ENCODE peak calls at places on chromosomes 11 and 22, in nine cellular contexts. One of them, this sample, is unnamed.

GRCh38 chr11:126817096-126817495 is 183.5 kb downstream of the KIRREL3 start:
- DNase-seq in activated CD4-positive, alpha-beta T cell treated with anti-CD3 and anti-CD28 coated beads, Interleukin-2, amount 50 U/mL, for 1 hour: no peak
- DNase-seq in cardiac muscle cell: no peak
- DNase-seq in BE2C: no peak
- DNase-seq in HEK293T: no peak
- DNase-seq in kidney tubule cell: peak
- DNase-seq in stimulated activated CD8-positive, alpha-beta memory T cell treated with anti-CD3 and anti-CD28 coated beads, Interleukin-2, amount 100 ng/mL, for 1 hour: no peak
- DNase-seq in body of pancreas: no peak
- DNase-seq in germinal center: no peak
- DNase-seq in this sample: no peak

GRCh38 chr11:108340958-108341357 is 118.1 kb downstream of the ATM start:
- DNase-seq in activated CD4-positive, alpha-beta T cell treated with anti-CD3 and anti-CD28 coated beads, Interleukin-2, amount 50 U/mL, for 1 hour: no peak
- DNase-seq in cardiac muscle cell: no peak
- DNase-seq in BE2C: no peak
- DNase-seq in HEK293T: no peak
- DNase-seq in kidney tubule cell: peak
- DNase-seq in stimulated activated CD8-positive, alpha-beta memory T cell treated with anti-CD3 and anti-CD28 coated beads, Interleukin-2, amount 100 ng/mL, for 1 hour: no peak
- DNase-seq in body of pancreas: no peak
- DNase-seq in germinal center: no peak
- DNase-seq in this sample: no peak

GRCh38 chr11:61688368-61689163 is 8.4 kb downstream of the DAGLA start:
- DNase-seq in activated CD4-positive, alpha-beta T cell treated with anti-CD3 and anti-CD28 coated beads, Interleukin-2, amount 50 U/mL, for 1 hour: no peak
- DNase-seq in cardiac muscle cell: peak
- DNase-seq in BE2C: no peak
- DNase-seq in HEK293T: no peak
- DNase-seq in kidney tubule cell: no peak
- DNase-seq in stimulated activated CD8-positive, alpha-beta memory T cell treated with anti-CD3 and anti-CD28 coated beads, Interleukin-2, amount 100 ng/mL, for 1 hour: no peak
- DNase-seq in body of pancreas: peak
- DNase-seq in germinal center: no peak
- DNase-seq in this sample: no peak

GRCh38 chr11:78371221-78371899 is 46.3 kb downstream of the GAB2 start:
- DNase-seq in activated CD4-positive, alpha-beta T cell treated with anti-CD3 and anti-CD28 coated beads, Interleukin-2, amount 50 U/mL, for 1 hour: no peak
- DNase-seq in cardiac muscle cell: no peak
- DNase-seq in BE2C: no peak
- DNase-seq in HEK293T: no peak
- DNase-seq in kidney tubule cell: no peak
- DNase-seq in stimulated activated CD8-positive, alpha-beta memory T cell treated with anti-CD3 and anti-CD28 coated beads, Interleukin-2, amount 100 ng/mL, for 1 hour: no peak
- DNase-seq in body of pancreas: no peak
- DNase-seq in germinal center: peak
- DNase-seq in this sample: no peak

GRCh38 chr11:61890536-61891330 is 612 bp downstream of the FADS3 start:
- DNase-seq in activated CD4-positive, alpha-beta T cell treated with anti-CD3 and anti-CD28 coated beads, Interleukin-2, amount 50 U/mL, for 1 hour: peak
- DNase-seq in cardiac muscle cell: peak
- DNase-seq in BE2C: peak
- DNase-seq in HEK293T: no peak
- DNase-seq in kidney tubule cell: peak
- DNase-seq in stimulated activated CD8-positive, alpha-beta memory T cell treated with anti-CD3 and anti-CD28 coated beads, Interleukin-2, amount 100 ng/mL, for 1 hour: no peak
- DNase-seq in body of pancreas: peak
- DNase-seq in germinal center: peak
- DNase-seq in this sample: peak

GRCh38 chr11:34002420-34002819 is 49.1 kb upstream of the CAPRIN1 start:
- DNase-seq in activated CD4-positive, alpha-beta T cell treated with anti-CD3 and anti-CD28 coated beads, Interleukin-2, amount 50 U/mL, for 1 hour: no peak
- DNase-seq in cardiac muscle cell: no peak
- DNase-seq in BE2C: no peak
- DNase-seq in HEK293T: no peak
- DNase-seq in kidney tubule cell: no peak
- DNase-seq in stimulated activated CD8-positive, alpha-beta memory T cell treated with anti-CD3 and anti-CD28 coated beads, Interleukin-2, amount 100 ng/mL, for 1 hour: no peak
- DNase-seq in body of pancreas: peak
- DNase-seq in germinal center: no peak
- DNase-seq in this sample: no peak

GRCh38 chr11:12840871-12841516 is 166.8 kb downstream of the TEAD1 start:
- DNase-seq in activated CD4-positive, alpha-beta T cell treated with anti-CD3 and anti-CD28 coated beads, Interleukin-2, amount 50 U/mL, for 1 hour: no peak
- DNase-seq in cardiac muscle cell: no peak
- DNase-seq in BE2C: no peak
- DNase-seq in HEK293T: no peak
- DNase-seq in kidney tubule cell: no peak
- DNase-seq in stimulated activated CD8-positive, alpha-beta memory T cell treated with anti-CD3 and anti-CD28 coated beads, Interleukin-2, amount 100 ng/mL, for 1 hour: no peak
- DNase-seq in body of pancreas: no peak
- DNase-seq in germinal center: no peak
- DNase-seq in this sample: no peak

GRCh38 chr11:118117790-118118601 is 31.2 kb upstream of the SMIM35 start:
- DNase-seq in activated CD4-positive, alpha-beta T cell treated with anti-CD3 and anti-CD28 coated beads, Interleukin-2, amount 50 U/mL, for 1 hour: no peak
- DNase-seq in cardiac muscle cell: no peak
- DNase-seq in BE2C: no peak
- DNase-seq in HEK293T: no peak
- DNase-seq in kidney tubule cell: no peak
- DNase-seq in stimulated activated CD8-positive, alpha-beta memory T cell treated with anti-CD3 and anti-CD28 coated beads, Interleukin-2, amount 100 ng/mL, for 1 hour: no peak
- DNase-seq in body of pancreas: no peak
- DNase-seq in germinal center: no peak
- DNase-seq in this sample: no peak

GRCh38 chr22:20175597-20175900 is 24.7 kb upstream of the CCDC188 start:
- DNase-seq in activated CD4-positive, alpha-beta T cell treated with anti-CD3 and anti-CD28 coated beads, Interleukin-2, amount 50 U/mL, for 1 hour: no peak
- DNase-seq in cardiac muscle cell: no peak
- DNase-seq in BE2C: no peak
- DNase-seq in HEK293T: no peak
- DNase-seq in kidney tubule cell: no peak
- DNase-seq in stimulated activated CD8-positive, alpha-beta memory T cell treated with anti-CD3 and anti-CD28 coated beads, Interleukin-2, amount 100 ng/mL, for 1 hour: no peak
- DNase-seq in body of pancreas: no peak
- DNase-seq in germinal center: no peak
- DNase-seq in this sample: no peak

GRCh38 chr11:70307176-70307575 is 36.7 kb downstream of the PPFIA1 start:
- DNase-seq in activated CD4-positive, alpha-beta T cell treated with anti-CD3 and anti-CD28 coated beads, Interleukin-2, amount 50 U/mL, for 1 hour: no peak
- DNase-seq in cardiac muscle cell: peak
- DNase-seq in BE2C: no peak
- DNase-seq in HEK293T: no peak
- DNase-seq in kidney tubule cell: no peak
- DNase-seq in stimulated activated CD8-positive, alpha-beta memory T cell treated with anti-CD3 and anti-CD28 coated beads, Interleukin-2, amount 100 ng/mL, for 1 hour: no peak
- DNase-seq in body of pancreas: no peak
- DNase-seq in germinal center: no peak
- DNase-seq in this sample: no peak

GRCh38 chr11:35160902-35161585 is 22.1 kb downstream of the CD44 start:
- DNase-seq in activated CD4-positive, alpha-beta T cell treated with anti-CD3 and anti-CD28 coated beads, Interleukin-2, amount 50 U/mL, for 1 hour: no peak
- DNase-seq in cardiac muscle cell: no peak
- DNase-seq in BE2C: no peak
- DNase-seq in HEK293T: no peak
- DNase-seq in kidney tubule cell: no peak
- DNase-seq in stimulated activated CD8-positive, alpha-beta memory T cell treated with anti-CD3 and anti-CD28 coated beads, Interleukin-2, amount 100 ng/mL, for 1 hour: no peak
- DNase-seq in body of pancreas: no peak
- DNase-seq in germinal center: no peak
- DNase-seq in this sample: no peak

GRCh38 chr22:48503035-48503625 is 1324.5 kb downstream of the BRD1 start:
- DNase-seq in activated CD4-positive, alpha-beta T cell treated with anti-CD3 and anti-CD28 coated beads, Interleukin-2, amount 50 U/mL, for 1 hour: no peak
- DNase-seq in cardiac muscle cell: no peak
- DNase-seq in BE2C: no peak
- DNase-seq in HEK293T: no peak
- DNase-seq in kidney tubule cell: no peak
- DNase-seq in stimulated activated CD8-positive, alpha-beta memory T cell treated with anti-CD3 and anti-CD28 coated beads, Interleukin-2, amount 100 ng/mL, for 1 hour: no peak
- DNase-seq in body of pancreas: no peak
- DNase-seq in germinal center: no peak
- DNase-seq in this sample: no peak